ENCODE peak calls at places on chromosomes 3 and 15, in eight cellular contexts. I is NCI-H510A treated with DMSO at 0.1 percent for 48 hours, R is foreskin fibroblast, N is HCEC 1CT, H is GM12864, Y is occipital lobe, Z is HT1080, K is substantia nigra. V is an unnamed sample.

GRCh38 chr3:190345878-190346277 is 23.6 kb upstream of the CLDN1 start:
- DNase-seq in I (no peak), Z (no peak), N (peak; percentile 1), H (no peak), R (no peak), Y (no peak), K (no peak), V (no peak)

GRCh38 chr3:55169608-55170010 is 241.8 kb upstream of the LRTM1 start:
- DNase-seq in K (no peak), H (no peak), R (peak; percentile 98), N (peak; percentile 99), Y (no peak), Z (peak; percentile 83), I (no peak), V (no peak)

GRCh38 chr3:2937578-2937977 is 172.6 kb downstream of the IL5RA start:
- DNase-seq in Z (no peak), R (no peak), N (no peak), I (no peak), H (no peak), Y (no peak), K (no peak), V (no peak)

GRCh38 chr3:123880998-123881561 is 3.1 kb downstream of the MYLK start:
- DNase-seq in H (no peak), R (peak; percentile 79), Y (no peak), I (peak; percentile 24), Z (peak; percentile 70), K (no peak), N (peak; percentile 55), V (no peak)

GRCh38 chr15:45510758-45511280 is 11.7 kb downstream of the SLC30A4 start:
- DNase-seq in R (no peak), I (no peak), Z (no peak), Y (no peak), N (no peak), K (no peak), H (no peak), V (no peak)

GRCh38 chr15:67969892-67970291 is 84.2 kb upstream of the PIAS1 start:
- DNase-seq in Z (no peak), R (no peak), Y (no peak), K (no peak), N (no peak), I (no peak), H (no peak), V (no peak)

GRCh38 chr3:105793040-105793439 is 75.8 kb downstream of the CBLB start:
- DNase-seq in R (peak; percentile 39), K (no peak), N (no peak), H (no peak), Z (peak; percentile 25), Y (no peak), I (no peak), V (no peak)

GRCh38 chr15:65326109-65326508 is 21.6 kb downstream of the RNU5B-1 start:
- DNase-seq in K (no peak), N (no peak), Y (peak; percentile 24), Z (no peak), H (no peak), I (no peak), R (peak; percentile 14), V (peak; percentile 35)

GRCh38 chr15:42080585-42081462 is 13.5 kb downstream of the PLA2G4D start:
- DNase-seq in Z (no peak), K (no peak), H (no peak), Y (no peak), I (no peak), N (peak; percentile 14), R (peak; percentile 60), V (no peak)

GRCh38 chr15:77983091-77983707 is 94.3 kb downstream of the TBC1D2B start:
- DNase-seq in K (no peak), Y (no peak), R (no peak), H (no peak), Z (no peak), N (no peak), I (no peak), V (no peak)

GRCh38 chr3:129558076-129558771 is 15.2 kb downstream of the H1-8 start:
- DNase-seq in N (no peak), K (no peak), Y (no peak), Z (peak; percentile 67), I (no peak), H (no peak), R (peak; percentile 35), V (no peak)

V was measured in SHP77 treated with DMSO at 0.1 percent for 48 hours.